ENCODE peak calls at places on chromosomes 6 and 20, in ten cellular contexts. Y is hepatic stellate cell; P is astrocyte of the spinal cord; R is CD14-positive monocyte; U is Karpas-422; Z is kidney glomerular epithelial cell; C is progenitor cell of endocrine pancreas; E is activated CD8-positive, alpha-beta memory T cell treated with anti-CD3 and anti-CD28 coated beads for 4 hours; B is NCI-H510A; F is Panc1. D is an unnamed sample.

GRCh38 chr20:50694379-50695143 is 3.2 kb upstream of the RIPOR3 start:
- DNase-seq in R (no peak), P (no peak), U (no peak), E (no peak), B (no peak), F (no peak), Y (no peak), Z (peak), C (no peak), D (no peak)

GRCh38 chr6:52392944-52393343 is 27.2 kb upstream of the EFHC1 start:
- DNase-seq in R (no peak), U (no peak), F (no peak), E (no peak), P (peak), B (no peak), Z (no peak), C (no peak), Y (no peak), D (peak)

GRCh38 chr20:45487231-45487635 is 17.7 kb downstream of the WFDC2 start:
- DNase-seq in Z (no peak), R (no peak), C (no peak), U (peak), Y (no peak), B (no peak), P (no peak), F (no peak), E (no peak), D (no peak)

GRCh38 chr20:33697129-33697528 is 10.9 kb upstream of the E2F1 start:
- DNase-seq in B (no peak), Z (no peak), E (no peak), U (no peak), Y (peak), C (no peak), P (no peak), F (no peak), R (no peak), D (no peak)

GRCh38 chr20:17610566-17611289 is 40.9 kb downstream of the DSTN start:
- DNase-seq in F (no peak), Z (no peak), U (no peak), R (no peak), Y (peak), C (no peak), B (peak), E (peak), P (no peak), D (no peak)

GRCh38 chr20:49405062-49405683 is 77.3 kb downstream of the KCNB1 start:
- DNase-seq in F (no peak), E (no peak), U (no peak), P (no peak), Y (no peak), R (no peak), Z (no peak), C (no peak), B (no peak), D (no peak)

GRCh38 chr6:115729036-115729435 is 331.7 kb downstream of the FRK start:
- DNase-seq in R (no peak), U (no peak), C (no peak), Z (no peak), B (no peak), Y (no peak), F (no peak), P (no peak), E (no peak), D (no peak)

GRCh38 chr6:1227935-1228753 is 83.8 kb upstream of the FOXQ1 start:
- DNase-seq in Z (no peak), R (no peak), U (no peak), F (no peak), Y (no peak), P (no peak), E (no peak), C (no peak), B (no peak), D (peak)

GRCh38 chr6:144202879-144203468 is 52.7 kb downstream of the STX11 start:
- DNase-seq in F (no peak), B (no peak), Y (no peak), E (no peak), Z (no peak), R (no peak), P (no peak), U (no peak), C (no peak), D (no peak)

GRCh38 chr6:13666194-13667105 is 45.2 kb downstream of the RANBP9 start:
- DNase-seq in Y (no peak), F (no peak), P (no peak), U (no peak), Z (no peak), R (no peak), B (no peak), C (no peak), E (no peak), D (peak)

GRCh38 chr6:111777357-111777756 is 95.9 kb downstream of the FYN start:
- DNase-seq in E (no peak), R (no peak), Y (no peak), U (peak), P (no peak), C (no peak), Z (no peak), B (no peak), F (no peak), D (no peak)

GRCh38 chr6:137272403-137272802 is 53.2 kb upstream of the IFNGR1 start:
- DNase-seq in P (no peak), F (no peak), Y (no peak), Z (peak), R (no peak), U (no peak), C (no peak), E (no peak), B (no peak), D (no peak)

GRCh38 chr20:47774081-47774777 is 11.1 kb downstream of the SULF2 start:
- DNase-seq in B (no peak), Y (no peak), P (no peak), R (no peak), C (no peak), E (no peak), F (no peak), Z (no peak), U (no peak), D (no peak)

GRCh38 chr20:50567860-50568548 is 57.8 kb downstream of the PTPN1 start:
- DNase-seq in B (no peak), Y (no peak), C (no peak), R (no peak), Z (no peak), F (no peak), E (no peak), U (no peak), P (no peak), D (no peak)

GRCh38 chr6:113461153-113461897 is 395.8 kb upstream of the MARCKS start:
- DNase-seq in Z (no peak), C (no peak), E (no peak), P (no peak), F (no peak), R (no peak), U (peak), B (no peak), Y (no peak), D (no peak)

GRCh38 chr20:29427201-29428060 is 1830.0 kb upstream of the DEFB115 start:
- DNase-seq in P (no peak), E (no peak), C (no peak), Y (no peak), U (no peak), R (no peak), F (no peak), B (no peak), Z (no peak), D (no peak)

GRCh38 chr6:53335224-53335994 is 13.3 kb downstream of the ELOVL5 start:
- DNase-seq in B (peak), P (no peak), C (no peak), Z (no peak), E (peak), R (peak), F (no peak), Y (no peak), U (peak), D (no peak)

GRCh38 chr6:68635412-68635705 is 277 bp downstream of the ADGRB3 start:
- DNase-seq in F (no peak), B (no peak), P (no peak), Z (no peak), Y (no peak), C (no peak), R (no peak), U (no peak), E (no peak), D (no peak)

GRCh38 chr6:90544085-90544484 is 42.8 kb downstream of the MAP3K7 start:
- DNase-seq in B (no peak), E (no peak), U (no peak), Z (no peak), P (no peak), R (no peak), F (no peak), Y (no peak), C (no peak), D (no peak)

GRCh38 chr6:6712258-6712978 is 123.9 kb downstream of the LY86 start:
- DNase-seq in F (no peak), P (peak), E (no peak), C (no peak), U (no peak), B (no peak), R (peak), Y (peak), Z (peak), D (peak)

GRCh38 chr20:31670371-31671228 is 32.9 kb downstream of the COX4I2 start:
- DNase-seq in P (peak), R (no peak), B (peak), U (no peak), F (no peak), Z (no peak), Y (peak), E (no peak), C (no peak), D (peak)

D was measured in amniotic epithelial cell.